ENCODE peak calls at places on chromosome 2, in five cellular contexts. Q is GM04504, Y is AG09319, I is glutamatergic neuron, L is fibroblast of pulmonary artery. C is an unnamed sample.

GRCh38 chr2:240739797-240740196 is 48.1 kb downstream of the AQP12A start:
- DNase-seq in Q (no peak), Y (no peak), I (no peak), L (no peak), C (no peak)

GRCh38 chr2:150169230-150169629 is 318.2 kb downstream of the RND3 start:
- DNase-seq in Q (peak; percentile 24), Y (no peak), I (no peak), L (peak; percentile 81), C (no peak)

GRCh38 chr2:212960336-212960735 is 191.1 kb downstream of the IKZF2 start:
- DNase-seq in Q (no peak), Y (no peak), I (no peak), L (no peak), C (no peak)

GRCh38 chr2:160465406-160465805 is 28.2 kb downstream of the RBMS1 start:
- DNase-seq in Q (no peak), Y (no peak), I (no peak), L (no peak), C (no peak)

GRCh38 chr2:234324151-234324550 is 172.7 kb downstream of the ARL4C start:
- DNase-seq in Q (no peak), Y (no peak), I (no peak), L (no peak), C (no peak)

GRCh38 chr2:143429932-143430331 is 300.7 kb downstream of the ARHGAP15 start:
- DNase-seq in Q (no peak), Y (no peak), I (no peak), L (peak; percentile 57), C (no peak)

GRCh38 chr2:238281826-238282480 is 6.5 kb downstream of the PER2 start:
- DNase-seq in Q (no peak), Y (no peak), I (no peak), L (no peak), C (no peak)

GRCh38 chr2:238560234-238560633 is 133.5 kb downstream of the ASB1 start:
- DNase-seq in Q (no peak), Y (no peak), I (no peak), L (no peak), C (no peak)

GRCh38 chr2:126614529-126615279 is 41.3 kb upstream of the GYPC start:
- DNase-seq in Q (peak; percentile 17), Y (no peak), I (no peak), L (peak; percentile 79), C (no peak)

GRCh38 chr2:143321994-143322393 is 192.8 kb downstream of the ARHGAP15 start:
- DNase-seq in Q (no peak), Y (no peak), I (no peak), L (no peak), C (no peak)

GRCh38 chr2:26568076-26568890 is 72.9 kb downstream of the CIB4 start:
- DNase-seq in Q (no peak), Y (no peak), I (no peak), L (no peak), C (no peak)

GRCh38 chr2:40179801-40180200 is 272.1 kb downstream of the SLC8A1 start:
- DNase-seq in Q (no peak), Y (no peak), I (no peak), L (no peak), C (no peak)

GRCh38 chr2:68548396-68548795 is 81.0 kb downstream of the APLF start:
- DNase-seq in Q (peak; percentile 1), Y (no peak), I (no peak), L (peak; percentile 55), C (no peak)

GRCh38 chr2:127588241-127588640 is 52.8 kb downstream of the MYO7B start:
- DNase-seq in Q (no peak), Y (no peak), I (no peak), L (no peak), C (no peak)

GRCh38 chr2:157473585-157473984 is 29.7 kb upstream of the CYTIP start:
- DNase-seq in Q (no peak), Y (no peak), I (no peak), L (no peak), C (no peak)

GRCh38 chr2:64656379-64656778 is 2.7 kb upstream of the SERTAD2 start:
- DNase-seq in Q (no peak), Y (no peak), I (no peak), L (no peak), C (no peak)

GRCh38 chr2:168348076-168348475 is 100.7 kb upstream of the STK39 start:
- DNase-seq in Q (no peak), Y (no peak), I (peak; percentile 67), L (peak; percentile 54), C (peak; percentile 58)

GRCh38 chr2:171706152-171706803 is 19.0 kb downstream of the DYNC1I2 start:
- DNase-seq in Q (no peak), Y (no peak), I (no peak), L (peak; percentile 54), C (peak; percentile 82)

GRCh38 chr2:217249086-217249485 is 389.2 kb upstream of the TNP1 start:
- DNase-seq in Q (no peak), Y (no peak), I (no peak), L (no peak), C (no peak)

C was measured in A673.